ENCODE peak calls at places on chromosome 11, in six cellular contexts. Y is HepG2, F is K562, R is A549, G is GM12878, X is endothelial cell of umbilical vein. M is an unnamed sample.
A peak's percentile ranks its signal among the peaks of the same experiment; 100 is the strongest.

GRCh38 chr11:47233989-47234668 is 14.5 kb downstream of the ACP2 start:
- DNase-seq in R (peak; percentile 90), F (peak; percentile 38), Y (peak; percentile 41), X (peak; percentile 29), G (no peak), M (peak; percentile 61)

GRCh38 chr11:9459573-9460321 is 1.1 kb upstream of the ZNF143 start:
- DNase-seq in R (peak; percentile 66), X (peak; percentile 70), F (no peak), Y (peak; percentile 35), G (no peak), M (peak; percentile 69)

GRCh38 chr11:8686325-8686724 is 3.7 kb downstream of the RPL27A start:
- DNase-seq in X (no peak), G (no peak), Y (no peak), F (no peak), R (no peak), M (no peak)

GRCh38 chr11:70270877-70271634 is 566 bp downstream of the PPFIA1 start:
- DNase-seq in G (no peak), X (peak; percentile 36), R (no peak), Y (peak; percentile 37), F (peak; percentile 78), M (peak; percentile 58)

GRCh38 chr11:76719281-76719680 is 48.7 kb upstream of the LRRC32 start:
- DNase-seq in Y (no peak), F (no peak), X (no peak), G (no peak), R (no peak), M (no peak)

GRCh38 chr11:96063886-96064285 is 140.0 kb upstream of the MTMR2 start:
- DNase-seq in X (no peak), F (no peak), Y (no peak), R (no peak), G (no peak), M (no peak)

GRCh38 chr11:29093416-29093815 is 923.4 kb downstream of the KCNA4 start:
- DNase-seq in F (no peak), Y (peak; percentile 2), X (peak; percentile 42), R (peak; percentile 61), G (no peak), M (no peak)

GRCh38 chr11:111923351-111923788 is 4.7 kb downstream of the C11orf52 start:
- DNase-seq in R (no peak), Y (peak; percentile 75), X (peak; percentile 48), G (no peak), F (no peak), M (no peak)

GRCh38 chr11:117814766-117815261 is 9.7 kb downstream of the FXYD2 start:
- DNase-seq in Y (peak; percentile 54), G (peak; percentile 96), R (peak; percentile 69), F (no peak), X (no peak), M (peak; percentile 78)

GRCh38 chr11:20342347-20343279 is 20.9 kb upstream of the HTATIP2 start:
- DNase-seq in Y (peak; percentile 61), X (no peak), G (no peak), R (no peak), F (no peak), M (no peak)

GRCh38 chr11:64206457-64207246 is at the start of gene FERMT3:
- DNase-seq in X (no peak), G (peak; percentile 41), Y (no peak), F (peak; percentile 73), R (no peak), M (peak; percentile 99)

GRCh38 chr11:113316251-113316650 is 1.9 kb downstream of the TTC12 start:
- DNase-seq in Y (no peak), R (no peak), X (no peak), F (no peak), G (no peak), M (no peak)

GRCh38 chr11:113311536-113311935 is 2.8 kb upstream of the TTC12 start:
- DNase-seq in Y (no peak), G (no peak), R (no peak), F (no peak), X (no peak), M (no peak)

GRCh38 chr11:113314389-113315301 is at the start of gene TTC12:
- DNase-seq in R (peak; percentile 84), F (peak; percentile 98), Y (peak; percentile 88), G (peak; percentile 64), X (peak; percentile 93), M (peak; percentile 91)

GRCh38 chr11:113314065-113314388 is 356 bp upstream of the TTC12 start:
- DNase-seq in R (no peak), X (no peak), G (no peak), F (no peak), Y (no peak), M (no peak)

GRCh38 chr11:113313601-113314000 is 782 bp upstream of the TTC12 start:
- DNase-seq in G (no peak), R (no peak), Y (no peak), X (no peak), F (no peak), M (no peak)
- H3K4me3 ChIP-seq in G (peak overlapping the region; percentile 83), R (no peak overlapping the region), Y (no peak overlapping the region), X (no peak overlapping the region), F (no peak overlapping the region), M (no peak overlapping the region)

GRCh38 chr11:123301696-123302400 is 106.8 kb upstream of the CLMP start:
- DNase-seq in X (peak; percentile 43), Y (no peak), R (peak; percentile 29), F (peak; percentile 77), G (peak; percentile 32), M (peak; percentile 75)
- TF ChIP-seq MYC in X (no peak), Y (no peak), R (no peak), F (no peak), G (no peak), M (no peak)

DNA sequence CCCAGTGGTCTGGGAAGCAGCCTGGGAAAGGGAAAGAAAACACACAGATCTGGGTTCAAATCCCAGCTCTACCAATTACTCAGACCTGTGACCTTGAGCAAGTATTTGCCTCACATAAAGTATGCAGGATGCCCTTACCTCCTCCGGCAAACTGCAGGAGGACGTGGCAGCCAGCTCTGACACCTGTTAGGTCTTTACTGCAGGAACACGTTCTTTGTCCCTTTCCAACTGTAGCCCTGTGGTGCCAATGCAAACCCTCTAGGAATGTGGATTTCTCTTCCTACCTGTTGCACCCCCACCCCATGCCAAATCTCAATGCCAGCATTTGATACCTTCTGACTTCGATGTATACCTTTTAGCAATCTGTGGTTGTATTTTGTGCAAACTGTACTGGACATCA is 6.0 kb downstream of the CPT1A start:
- DNase-seq in Y (no peak), R (no peak), G (no peak), F (no peak), X (no peak), M (no peak)
- TF ChIP-seq MAX in Y (no peak), R (no peak), G (no peak), F (no peak), X (no peak), M (no peak)

DNA sequence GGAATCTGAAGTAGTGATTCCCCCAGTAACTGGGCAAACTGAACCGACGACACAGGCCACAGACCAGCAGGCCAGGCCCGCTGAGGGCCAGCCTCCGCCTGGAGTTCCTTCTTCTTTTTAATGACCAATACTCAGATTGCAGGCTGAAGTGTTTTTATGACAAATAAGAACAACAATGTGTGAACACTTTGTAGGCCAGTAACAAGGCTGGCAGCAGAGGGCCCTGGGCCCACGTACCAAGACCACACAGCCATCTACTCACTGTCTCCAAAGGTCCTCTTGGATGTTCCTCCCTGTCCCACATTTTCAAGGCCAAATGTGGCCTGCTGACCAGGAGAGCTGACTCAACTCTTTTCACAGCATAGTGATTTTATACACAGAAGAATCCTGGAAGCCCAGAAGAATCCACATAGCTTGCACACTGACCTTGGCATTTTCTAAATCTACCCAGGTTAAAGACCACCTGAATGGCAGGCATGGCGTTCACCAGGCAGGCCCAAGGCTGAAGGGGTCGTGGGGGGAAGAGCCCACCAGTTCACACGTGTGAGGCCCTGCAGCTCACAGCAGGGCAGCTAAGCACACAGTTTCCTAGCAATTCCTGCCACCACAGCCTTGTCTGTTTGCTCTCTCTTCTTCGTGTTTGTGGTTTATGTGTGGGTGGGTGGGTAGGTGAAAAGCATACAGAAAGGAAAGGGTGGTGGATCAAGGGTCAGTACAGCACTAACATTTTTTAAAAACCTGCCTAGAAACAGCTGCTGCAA is 13.3 kb downstream of the SMCO4 start:
- DNase-seq in Y (peak; percentile 74), R (no peak), X (peak; percentile 6), G (no peak), F (no peak), M (peak; percentile 40)
- H3K4me3 ChIP-seq in Y (peak overlapping the region; percentile 40), R (no peak overlapping the region), X (no peak overlapping the region), G (peak overlapping the region; percentile 34), F (no peak overlapping the region), M (no peak overlapping the region)

GRCh38 chr11:36464720-36465119 is 45.4 kb downstream of the TRAF6 start:
- DNase-seq in R (no peak), X (no peak), G (no peak), F (no peak), Y (no peak), M (no peak)

GRCh38 chr11:36460220-36460619 is 49.9 kb downstream of the TRAF6 start:
- DNase-seq in F (no peak), Y (no peak), G (no peak), X (no peak), R (no peak), M (no peak)

GRCh38 chr11:36462321-36462720 is 47.8 kb downstream of the TRAF6 start:
- DNase-seq in G (no peak), X (no peak), R (no peak), F (no peak), Y (no peak), M (no peak)

GRCh38 chr11:36465449-36466163 is 44.5 kb downstream of the TRAF6 start:
- DNase-seq in R (no peak), X (no peak), G (no peak), F (no peak), Y (no peak), M (no peak)

DNA sequence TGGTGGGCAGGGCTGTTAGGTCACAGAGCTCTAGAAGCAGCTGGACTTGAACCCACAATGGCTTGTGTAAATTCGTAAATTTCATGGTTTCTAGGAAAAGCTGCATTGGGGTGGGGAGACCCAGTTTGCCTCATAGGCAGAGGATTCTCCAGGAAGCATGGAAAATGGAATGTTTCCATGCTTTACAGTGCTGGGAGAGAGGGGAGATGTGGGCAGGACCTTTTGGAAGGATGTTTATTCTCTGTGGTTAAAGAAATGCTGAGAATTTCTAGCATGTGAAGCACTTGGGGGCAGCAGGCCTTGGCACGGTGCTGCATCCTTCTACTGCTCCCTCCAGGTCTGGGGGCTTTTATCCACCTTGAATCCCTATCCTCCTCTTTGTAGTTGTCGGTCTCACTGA is 46.3 kb downstream of the TRAF6 start:
- DNase-seq in G (no peak), X (no peak), F (no peak), Y (no peak), R (no peak), M (no peak)
- TF ChIP-seq MYC in G (no peak), X (no peak), F (no peak), Y (no peak), R (no peak), M (no peak)

GRCh38 chr11:17352925-17353227 is 1.3 kb downstream of the NCR3LG1 start:
- DNase-seq in R (peak; percentile 59), F (peak; percentile 48), X (no peak), Y (peak; percentile 35), G (no peak), M (peak; percentile 66)
- TF ChIP-seq MAX in R (peak; percentile 53), F (peak; percentile 68), X (no peak), Y (no peak), G (no peak), M (peak; percentile 59)

DNA sequence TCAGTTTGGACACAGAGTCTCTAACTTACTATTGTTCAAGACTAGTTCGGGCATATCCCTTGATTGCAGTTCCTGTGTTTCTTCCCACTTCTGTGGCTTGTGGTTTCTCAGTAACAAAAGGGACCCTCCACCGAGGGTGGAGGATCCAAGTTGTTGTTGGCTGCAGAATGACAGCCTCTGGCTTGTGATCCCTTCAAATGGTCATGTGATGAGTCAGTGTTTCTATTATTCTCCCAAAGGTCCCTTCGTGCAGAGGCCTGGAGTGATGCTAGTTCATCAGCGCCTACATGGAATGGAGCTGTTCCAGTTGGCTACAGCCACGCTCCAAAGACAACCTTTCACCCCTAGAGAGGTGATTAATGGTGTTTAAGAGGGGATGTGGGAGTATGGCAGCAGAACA is 2.6 kb upstream of the VWCE start:
- DNase-seq in G (no peak), X (peak; percentile 94), F (no peak), Y (peak; percentile 29), R (no peak), M (peak; percentile 81)
- H3K4me3 ChIP-seq in G (no peak overlapping the region), X (no peak overlapping the region), F (no peak overlapping the region), Y (no peak overlapping the region), R (no peak overlapping the region), M (no peak overlapping the region)